ENCODE peak calls at places on chromosome 2, in ten cellular contexts. P is dorsolateral prefrontal cortex, H is adrenal gland, A is lower lobe of right lung, G is colonic mucosa, W is psoas muscle, B is GM23338, Q is right cardiac atrium, T is ovary, N is fibroblast of lung. Y is an unnamed sample.

GRCh38 chr2:142531375-142531774 is 346.1 kb upstream of the KYNU start:
- DNase-seq in T (no peak), G (no peak), P (no peak), N (peak), A (no peak), W (no peak), Q (no peak), H (no peak), B (no peak), Y (no peak)

GRCh38 chr2:111176388-111176787 is 55.7 kb downstream of the BCL2L11 start:
- DNase-seq in P (peak), W (no peak), Q (no peak), G (no peak), T (no peak), A (no peak), N (no peak), B (no peak), H (peak), Y (no peak)

GRCh38 chr2:112480540-112481049 is 1.4 kb upstream of the TTL start:
- DNase-seq in N (no peak), P (no peak), B (peak), H (no peak), G (peak), T (no peak), Q (no peak), W (no peak), A (no peak), Y (no peak)

GRCh38 chr2:176385838-176386237 is 116.6 kb downstream of the MTX2 start:
- DNase-seq in N (no peak), B (peak), G (no peak), Q (no peak), W (no peak), T (no peak), A (no peak), H (no peak), P (no peak), Y (no peak)

GRCh38 chr2:86194751-86195054 is 559 bp downstream of the IMMT start:
- DNase-seq in T (peak), P (peak), Q (no peak), H (peak), W (no peak), A (no peak), N (peak), B (peak), G (peak), Y (no peak)

GRCh38 chr2:175207741-175208438 is 26.4 kb upstream of the ATP5MC3 start:
- DNase-seq in B (no peak), G (no peak), P (peak), A (no peak), Q (peak), T (no peak), W (peak), H (no peak), N (no peak), Y (no peak)

GRCh38 chr2:212367431-212367830 is 171.2 kb downstream of the ERBB4 start:
- DNase-seq in A (no peak), P (no peak), H (no peak), W (no peak), T (no peak), B (no peak), N (no peak), Q (no peak), G (no peak), Y (no peak)

GRCh38 chr2:164847291-164847690 is 5.7 kb upstream of the COBLL1 start:
- DNase-seq in G (no peak), Q (no peak), B (no peak), H (no peak), T (no peak), N (no peak), A (no peak), W (no peak), P (no peak), Y (no peak)

GRCh38 chr2:24872344-24873115 is 47.5 kb downstream of the ADCY3 start:
- DNase-seq in P (no peak), B (no peak), T (no peak), Q (no peak), N (no peak), W (no peak), H (no peak), A (no peak), G (no peak), Y (no peak)

DNA sequence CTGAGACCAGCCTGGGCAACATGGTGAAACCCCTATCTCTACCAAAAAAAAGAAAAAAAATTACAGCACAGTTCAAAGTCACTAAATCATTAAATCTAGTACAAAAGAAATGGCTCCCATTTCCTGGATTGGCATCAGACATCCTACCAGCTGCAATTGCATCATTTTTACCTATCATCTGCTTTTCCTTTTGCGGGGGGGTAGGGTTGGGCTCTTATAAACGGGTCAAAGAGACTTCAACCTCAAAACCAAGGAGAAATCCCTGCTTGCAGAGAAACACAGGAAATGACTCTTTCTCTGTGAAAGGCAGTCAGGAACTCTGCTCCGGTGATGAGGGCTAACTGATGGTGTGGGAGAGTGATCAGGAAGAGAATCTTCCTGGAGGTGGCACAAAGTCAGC is 45.3 kb upstream of the RFX8 start:
- DNase-seq in H (no peak), B (no peak), P (no peak), W (no peak), N (peak), Q (no peak), A (no peak), G (no peak), T (no peak), Y (no peak)
- H3K27ac ChIP-seq in H (no peak), B (no peak), P (peak), W (no peak), N (peak), Q (no peak), A (no peak), G (no peak), T (no peak), Y (no peak)

DNA sequence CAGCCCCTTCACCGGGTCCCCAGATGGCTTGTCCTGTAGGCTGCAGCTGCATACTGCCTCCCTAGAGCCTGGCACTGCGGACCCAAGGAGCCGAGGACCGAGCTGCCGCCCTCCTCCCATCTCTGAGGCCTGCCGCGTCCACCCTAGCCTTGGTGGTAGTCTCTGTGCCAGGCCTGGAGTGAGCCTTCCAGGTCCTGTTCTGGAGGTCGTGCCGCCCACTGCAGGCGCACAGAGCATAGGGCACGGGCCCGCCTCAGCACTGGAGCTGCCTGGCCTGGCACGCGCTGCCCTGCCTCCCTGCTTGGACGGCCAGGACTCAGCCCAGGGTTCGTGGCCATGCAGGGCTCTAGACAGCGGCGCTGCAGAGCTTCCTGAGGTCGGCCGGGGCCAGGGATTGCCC is 239.5 kb downstream of the DCDC2C start:
- DNase-seq in W (no peak), Q (no peak), G (no peak), T (no peak), B (no peak), H (no peak), N (no peak), A (no peak), P (no peak), Y (no peak)
- H3K4me3 ChIP-seq in W (no peak), Q (no peak), G (no peak), T (no peak), B (no peak), H (no peak), N (no peak), A (no peak), P (no peak), Y (no peak)

GRCh38 chr2:46494596-46494995 is 15.2 kb downstream of the TMEM247 start:
- DNase-seq in H (no peak), W (no peak), P (no peak), B (no peak), N (no peak), Q (no peak), T (no peak), A (no peak), G (peak), Y (no peak)
- H3K27ac ChIP-seq in H (no peak), W (no peak), P (no peak), B (no peak), N (no peak), Q (no peak), T (no peak), A (no peak), G (no peak), Y (no peak)

GRCh38 chr2:38960609-38961320 is 71.1 kb downstream of the ARHGEF33 start:
- DNase-seq in N (no peak), Q (no peak), W (no peak), H (no peak), G (no peak), T (no peak), A (no peak), B (no peak), P (no peak), Y (no peak)
- H3K4me3 ChIP-seq in N (peak), Q (peak), W (peak), H (no peak), G (no peak), T (peak), A (peak), B (peak), P (no peak), Y (no peak)

GRCh38 chr2:161419338-161419965 is 3.4 kb downstream of the TBR1 start:
- DNase-seq in Q (no peak), W (no peak), A (no peak), G (no peak), H (no peak), N (no peak), B (no peak), T (no peak), P (no peak), Y (no peak)
- H3K27ac ChIP-seq in Q (no peak), W (no peak), A (no peak), G (no peak), H (no peak), N (no peak), B (no peak), T (no peak), P (peak), Y (no peak)

DNA sequence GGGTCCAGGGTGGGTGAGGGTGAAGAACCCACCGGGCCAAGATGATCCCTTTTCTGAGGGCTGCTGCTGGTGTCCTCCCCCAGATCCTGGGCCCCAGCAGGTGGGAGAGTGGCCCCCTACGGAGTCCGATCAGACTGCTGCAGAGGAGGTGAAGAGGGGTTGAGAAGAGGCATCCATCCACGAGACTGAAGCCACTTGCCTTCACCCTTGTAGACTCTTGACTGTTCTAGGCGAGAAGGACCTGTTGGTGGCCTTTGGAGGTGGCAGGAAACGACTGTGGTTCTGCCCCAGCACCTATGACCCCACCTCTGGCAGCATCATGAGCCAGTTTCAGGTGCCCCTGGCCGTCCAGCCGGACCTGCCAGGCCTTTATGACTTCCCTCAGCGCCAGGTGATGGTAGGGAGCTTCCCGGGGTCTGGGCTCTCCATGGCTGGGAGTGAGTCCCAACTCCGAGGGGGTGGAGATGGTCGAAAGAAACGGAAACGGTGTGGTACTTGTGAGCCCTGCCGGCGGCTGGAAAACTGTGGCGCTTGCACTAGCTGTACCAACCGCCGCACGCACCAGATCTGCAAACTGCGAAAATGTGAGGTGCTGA is 1.5 kb downstream of the TET3 start:
- DNase-seq in Q (peak), P (no peak), T (no peak), A (no peak), N (no peak), B (no peak), W (no peak), H (no peak), G (no peak), Y (no peak)
- H3K4me3 ChIP-seq in Q (no peak), P (no peak), T (no peak), A (peak), N (peak), B (peak), W (peak), H (no peak), G (peak), Y (peak)

DNA sequence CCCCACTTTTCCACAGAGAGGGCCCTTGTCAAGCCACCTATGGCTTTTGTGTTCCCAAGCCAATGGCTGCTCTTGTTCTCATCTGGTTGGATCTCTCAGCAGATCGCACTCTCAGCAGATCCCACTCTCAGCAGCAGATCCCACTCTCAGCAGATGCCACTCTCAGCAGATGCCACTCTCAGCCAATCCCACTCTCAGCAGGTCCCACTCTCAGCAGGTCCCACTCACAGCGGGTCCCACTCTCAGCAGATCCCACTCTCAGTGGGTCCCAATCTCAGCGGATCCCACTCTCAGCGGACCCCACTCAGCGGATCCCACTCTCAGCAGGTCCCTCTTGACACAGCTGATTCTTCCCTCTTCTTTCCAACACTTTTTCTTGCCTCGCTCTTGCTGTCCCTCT is 59.3 kb upstream of the MGAT4A start:
- DNase-seq in T (no peak), P (no peak), Q (no peak), B (no peak), H (no peak), A (no peak), N (no peak), G (no peak), W (no peak), Y (no peak)
- H3K27ac ChIP-seq in T (no peak), P (no peak), Q (no peak), B (no peak), H (no peak), A (no peak), N (no peak), G (no peak), W (no peak), Y (no peak)

GRCh38 chr2:219851801-219852481 is 224.5 kb downstream of the SLC4A3 start:
- DNase-seq in T (peak), H (no peak), B (no peak), P (no peak), N (peak), A (no peak), W (no peak), Q (no peak), G (no peak), Y (no peak)
- H3K4me3 ChIP-seq in T (peak), H (no peak), B (no peak), P (no peak), N (peak), A (no peak), W (peak), Q (no peak), G (no peak), Y (no peak)

GRCh38 chr2:120817136-120817955 is 81.7 kb downstream of the GLI2 start:
- DNase-seq in H (no peak), P (no peak), A (peak), N (no peak), Q (peak), W (peak), G (no peak), B (no peak), T (no peak), Y (no peak)
- H3K27ac ChIP-seq in H (no peak), P (no peak), A (no peak), N (peak), Q (no peak), W (no peak), G (no peak), B (no peak), T (no peak), Y (no peak)

GRCh38 chr2:217858519-217859466 is 144.0 kb downstream of the TNS1 start:
- DNase-seq in Q (peak), T (peak), A (no peak), B (no peak), W (peak), G (peak), P (peak), N (peak), H (peak), Y (peak)
- H3K4me3 ChIP-seq in Q (peak), T (peak), A (peak), B (no peak), W (peak), G (no peak), P (no peak), N (peak), H (no peak), Y (peak)

Y was measured in SJCRH30.